ENCODE peak calls at places on chromosomes 6 and 20, in eight cellular contexts. H is OCI-LY7, Q is PC-3, T is Karpas-422, J is HCT116, N is GM23338, G is MM.1S, X is SK-N-SH. P is an unnamed sample. For H3K9me2, the result is how much of the 10 kb centered on the place peaks cover.

GRCh38 chr6:77178821-77179220 is 284.5 kb downstream of the HTR1B start:
- DNase-seq in H (no peak), N (no peak), T (no peak), Q (peak), J (no peak), G (no peak), X (no peak), P (no peak)

GRCh38 chr20:47224300-47224791 is 132.2 kb downstream of the ZMYND8 start:
- DNase-seq in H (no peak), N (no peak), T (no peak), X (no peak), J (no peak), G (no peak), Q (no peak), P (no peak)

GRCh38 chr6:118980063-118980462 is 45.1 kb upstream of the MCM9 start:
- DNase-seq in G (no peak), N (no peak), X (no peak), J (no peak), T (no peak), Q (no peak), H (no peak), P (peak)

GRCh38 chr20:3711418-3712043 is 869 bp downstream of the SIGLEC1 start:
- DNase-seq in Q (no peak), H (no peak), J (no peak), N (no peak), X (no peak), G (no peak), T (no peak), P (no peak)

GRCh38 chr20:20593447-20594170 is 118.8 kb downstream of the RALGAPA2 start:
- DNase-seq in X (peak), Q (peak), T (peak), N (peak), J (peak), H (peak), G (peak), P (peak)

GRCh38 chr20:37202267-37202943 is 23.1 kb upstream of the MROH8 start:
- DNase-seq in J (peak), X (peak), T (peak), Q (peak), G (no peak), N (peak), H (peak), P (peak)

GRCh38 chr20:36538026-36538764 is 3.1 kb upstream of the MYL9 start:
- DNase-seq in G (no peak), T (no peak), J (no peak), Q (no peak), H (no peak), X (no peak), N (no peak), P (no peak)

GRCh38 chr6:68915591-68915990 is 280.5 kb downstream of the ADGRB3 start:
- DNase-seq in H (no peak), T (no peak), Q (no peak), N (no peak), G (no peak), J (no peak), X (no peak), P (no peak)

GRCh38 chr20:4601630-4602296 is 119.9 kb upstream of the PRND start:
- DNase-seq in X (peak), Q (peak), H (no peak), G (no peak), T (no peak), J (peak), N (no peak), P (no peak)

GRCh38 chr6:112691289-112691688 is 344.2 kb downstream of the RFPL4B start:
- DNase-seq in X (peak), Q (peak), T (no peak), N (no peak), H (no peak), J (peak), G (no peak), P (peak)

GRCh38 chr6:112690497-112691202 is 343.5 kb downstream of the RFPL4B start:
- DNase-seq in Q (peak), T (no peak), N (no peak), X (peak), J (no peak), H (no peak), G (no peak), P (no peak)

DNA sequence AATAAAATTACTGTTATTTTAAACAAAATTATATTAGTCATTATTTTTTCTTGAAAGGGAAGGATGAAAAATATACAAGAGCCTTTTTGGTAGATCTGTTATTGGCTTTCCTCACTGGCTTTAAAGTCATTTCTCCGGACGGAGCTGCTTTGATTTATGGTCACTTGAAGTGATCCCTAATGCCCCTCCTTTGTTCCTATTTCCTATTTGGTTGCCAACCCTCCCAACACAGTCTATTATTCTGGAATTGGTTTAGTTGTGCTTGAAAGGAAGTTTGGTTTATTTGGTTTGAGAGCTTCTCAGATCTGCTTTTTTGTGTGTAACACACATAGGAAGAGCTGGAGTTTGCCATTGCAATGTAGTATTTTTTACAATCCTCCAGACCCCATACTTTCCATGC is 347.9 kb downstream of the RFPL4B start:
- DNase-seq in T (no peak), H (no peak), N (no peak), G (no peak), X (no peak), Q (no peak), J (no peak), P (no peak)
- H3K9me2 ChIP-seq in T (under half), H (under half), N (under half), G (under half), X (under half), Q (under half), J (under half), P (under half)

DNA sequence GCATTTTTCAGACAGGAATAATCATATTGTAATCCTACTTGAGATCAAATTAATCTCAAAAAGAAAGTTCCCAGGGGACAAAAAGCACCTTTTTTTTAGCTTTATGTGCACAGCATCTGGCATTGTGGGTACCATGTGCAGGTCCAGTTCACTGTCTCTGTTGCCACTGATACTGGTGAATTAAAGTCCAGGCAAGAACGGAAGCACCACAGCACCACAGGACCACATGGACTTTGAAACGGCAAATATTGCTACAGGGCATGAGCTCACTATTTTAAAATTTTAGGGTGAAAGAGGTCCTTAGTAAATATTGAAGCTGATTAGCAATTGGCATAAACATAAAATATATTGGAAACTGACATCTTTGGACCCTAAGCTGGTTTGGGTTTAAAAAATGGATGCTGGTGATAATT is 709.0 kb downstream of the EPM2A start:
- DNase-seq in X (no peak), H (no peak), N (no peak), G (no peak), T (no peak), J (no peak), Q (no peak), P (no peak)
- H3K9me2 ChIP-seq in X (under half), H (under half), N (under half), G (under half), T (under half), J (under half), Q (under half), P (under half)

GRCh38 chr20:32439132-32439829 is 81.2 kb downstream of the ASXL1 start:
- DNase-seq in J (no peak), G (no peak), Q (no peak), H (no peak), N (no peak), X (no peak), T (no peak), P (peak)
- H3K9me2 ChIP-seq in J (under half), G (under half), Q (under half), H (under half), N (under half), X (under half), T (under half), P (under half)

DNA sequence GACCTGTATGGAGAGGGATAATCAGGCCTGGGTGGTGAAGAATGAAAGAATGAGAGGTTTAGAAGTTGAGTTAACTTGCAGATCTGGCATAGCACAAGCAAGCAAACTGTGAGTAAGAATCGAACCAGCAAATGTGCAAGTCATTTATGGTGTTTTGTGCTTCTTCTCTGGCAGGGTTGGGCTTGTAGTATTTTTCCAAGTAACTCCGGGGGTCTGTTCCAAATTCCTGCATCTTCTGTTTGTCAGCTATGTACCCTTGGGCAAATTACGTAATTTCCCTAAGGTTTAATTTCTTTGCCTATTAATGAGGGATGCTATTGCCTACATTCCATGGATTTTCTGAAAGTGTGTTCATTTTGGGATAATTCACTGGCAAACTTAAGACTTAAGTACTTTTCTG is 305.1 kb downstream of the CD109 start:
- DNase-seq in Q (no peak), J (no peak), X (no peak), N (no peak), H (no peak), T (no peak), G (no peak), P (no peak)
- H3K9me2 ChIP-seq in Q (under half), J (under half), X (under half), N (under half), H (under half), T (under half), G (under half), P (under half)

DNA sequence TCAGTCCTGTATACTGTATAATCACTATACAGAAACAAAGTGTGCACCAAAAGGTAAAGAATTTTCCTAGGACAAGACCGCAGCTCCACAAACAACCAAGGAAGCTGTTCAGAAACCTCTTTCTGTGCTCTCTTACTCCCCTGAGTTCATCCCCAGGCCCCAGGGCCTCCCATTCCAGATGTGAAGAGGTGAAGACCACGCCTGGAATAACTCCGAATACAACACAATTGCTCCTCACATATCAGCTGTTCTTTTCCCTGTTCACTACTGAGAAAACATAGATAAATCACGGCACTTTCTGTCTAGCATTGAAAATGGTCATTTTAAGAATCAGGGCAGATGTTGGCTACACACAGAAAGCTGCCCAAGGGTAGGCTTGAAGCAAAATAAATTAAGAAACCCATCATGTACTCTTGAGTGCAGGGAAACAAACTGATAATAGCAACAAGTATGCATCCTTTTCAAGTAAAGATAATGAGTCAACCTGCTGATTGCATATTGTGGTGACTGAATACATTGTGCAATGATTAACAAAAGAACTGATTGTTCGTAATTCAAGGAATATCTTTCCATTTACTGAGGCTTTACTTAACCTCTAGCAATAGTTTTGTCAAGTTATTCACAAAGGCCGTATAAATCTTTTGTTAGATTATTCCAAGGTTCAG is 382.5 kb downstream of the PRKN start:
- DNase-seq in T (no peak), H (no peak), X (no peak), J (no peak), G (no peak), Q (no peak), N (no peak), P (no peak)
- H3K9me2 ChIP-seq in T (under half), H (under half), X (under half), J (under half), G (under half), Q (under half), N (under half), P (under half)

GRCh38 chr20:60035-60918 is 27.2 kb upstream of the DEFB125 start:
- DNase-seq in Q (no peak), X (no peak), J (no peak), T (no peak), N (no peak), G (no peak), H (no peak), P (no peak)

GRCh38 chr20:64026-64603 is 23.4 kb upstream of the DEFB125 start:
- DNase-seq in Q (no peak), H (no peak), N (no peak), T (no peak), X (no peak), J (no peak), G (no peak), P (no peak)

GRCh38 chr20:61230-61629 is 26.2 kb upstream of the DEFB125 start:
- DNase-seq in N (no peak), G (no peak), T (no peak), J (no peak), X (no peak), Q (no peak), H (no peak), P (no peak)

GRCh38 chr20:62487-62886 is 25.0 kb upstream of the DEFB125 start:
- DNase-seq in H (no peak), N (no peak), G (no peak), Q (no peak), X (no peak), T (no peak), J (no peak), P (no peak)

DNA sequence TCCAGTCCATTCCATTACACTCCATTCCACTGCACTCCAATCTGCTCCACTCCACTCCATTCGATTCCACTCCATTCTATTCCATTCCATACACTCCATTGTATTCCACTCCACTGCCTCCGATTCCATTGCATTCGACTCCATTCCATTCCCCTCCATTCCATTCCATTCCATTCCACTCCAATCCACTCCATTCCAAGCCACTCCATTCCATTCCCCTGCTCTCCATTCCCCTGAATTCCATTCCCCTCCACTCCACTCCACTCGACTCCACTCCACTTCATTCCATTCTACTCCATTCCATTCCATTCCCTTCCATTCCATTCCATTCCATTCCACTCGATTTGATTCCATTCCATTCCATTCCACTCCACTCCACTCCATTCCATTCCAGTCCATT is 25.7 kb upstream of the DEFB125 start:
- DNase-seq in H (no peak), X (no peak), J (no peak), G (no peak), T (no peak), N (no peak), Q (no peak), P (no peak)
- H3K9me2 ChIP-seq in H (under half), X (under half), J (under half), G (under half), T (under half), N (under half), Q (under half), P (under half)

GRCh38 chr6:134902074-134902861 is 47.6 kb downstream of the ALDH8A1 start:
- DNase-seq in T (no peak), J (no peak), Q (no peak), X (no peak), H (no peak), N (no peak), G (no peak), P (no peak)
- H3K9me2 ChIP-seq in T (under half), J (under half), Q (under half), X (under half), H (under half), N (under half), G (under half), P (under half)